ENCODE peak calls at places on chromosomes 3 and 15, in five cellular contexts. Z is AG09309, T is AG04450, S is NB4, A is AG10803. Y is an unnamed sample.
A peak's percentile ranks its signal among the peaks of the same experiment; 100 is the strongest.

GRCh38 chr15:31248263-31248662 is 78.4 kb upstream of the KLF13 start:
- DNase-seq in Z (no peak), T (no peak), S (no peak), A (no peak), Y (no peak)

GRCh38 chr3:152229692-152230091 is 39.0 kb upstream of the MBNL1 start:
- DNase-seq in Z (no peak), T (no peak), S (no peak), A (no peak), Y (no peak)

GRCh38 chr15:56887782-56888127 is 30.7 kb upstream of the TCF12 start:
- DNase-seq in Z (no peak), T (no peak), S (no peak), A (no peak), Y (no peak)

GRCh38 chr15:60412807-60413597 is 15.2 kb upstream of the ANXA2 start:
- DNase-seq in Z (no peak), T (no peak), S (no peak), A (peak; percentile 61), Y (peak; percentile 40)

GRCh38 chr3:169657351-169658124 is 6.0 kb downstream of the MECOM start:
- DNase-seq in Z (no peak), T (no peak), S (no peak), A (no peak), Y (peak; percentile 55)

GRCh38 chr15:60635507-60636352 is 156.8 kb upstream of the ICE2 start:
- DNase-seq in Z (no peak), T (no peak), S (peak; percentile 40), A (no peak), Y (no peak)

GRCh38 chr15:61146643-61147230 is 82.4 kb downstream of the RORA start:
- DNase-seq in Z (no peak), T (no peak), S (no peak), A (no peak), Y (no peak)

GRCh38 chr3:85576091-85576690 is 617.4 kb downstream of the CADM2 start:
- DNase-seq in Z (peak; percentile 14), T (peak; percentile 11), S (peak; percentile 65), A (peak; percentile 47), Y (peak; percentile 49)

GRCh38 chr3:130705501-130705900 is 41.1 kb downstream of the PIK3R4 start:
- DNase-seq in Z (no peak), T (no peak), S (no peak), A (no peak), Y (no peak)

GRCh38 chr3:171044828-171045793 is 18.6 kb upstream of the SLC2A2 start:
- DNase-seq in Z (peak; percentile 97), T (no peak), S (no peak), A (peak; percentile 90), Y (peak; percentile 78)

GRCh38 chr3:64158334-64158733 is 66.9 kb downstream of the PRICKLE2 start:
- DNase-seq in Z (no peak), T (no peak), S (no peak), A (no peak), Y (peak; percentile 51)

GRCh38 chr3:8838765-8839423 is 69.5 kb upstream of the OXTR start:
- DNase-seq in Z (no peak), T (no peak), S (no peak), A (no peak), Y (no peak)

GRCh38 chr3:48595075-48595525 is at the start of gene COL7A1:
- DNase-seq in Z (no peak), T (no peak), S (no peak), A (peak; percentile 31), Y (no peak)

GRCh38 chr3:197406266-197406665 is 107.9 kb upstream of the DLG1 start:
- DNase-seq in Z (no peak), T (no peak), S (no peak), A (peak; percentile 24), Y (no peak)

GRCh38 chr15:85642693-85643058 is 152.0 kb downstream of the KLHL25 start:
- DNase-seq in Z (no peak), T (no peak), S (no peak), A (peak; percentile 81), Y (peak; percentile 95)

DNA sequence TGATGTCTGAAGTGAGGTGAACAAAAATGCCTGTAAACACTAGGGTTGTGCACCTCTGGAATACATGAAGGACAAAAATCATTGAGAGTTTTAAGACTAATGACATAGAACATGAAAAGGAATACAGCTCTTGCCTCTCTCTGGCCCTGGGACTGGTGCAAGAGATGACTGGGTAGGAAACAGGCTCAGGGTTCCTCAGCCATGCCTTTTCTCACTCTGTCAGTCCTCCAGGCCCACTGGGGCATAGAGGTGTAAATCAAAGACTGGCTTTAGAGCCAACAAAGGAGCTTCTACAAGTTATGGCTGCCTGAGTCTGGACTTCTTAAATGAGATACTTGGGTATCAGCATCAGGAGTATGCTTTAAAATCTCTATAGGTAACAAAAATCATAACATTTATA is 554.7 kb upstream of the KCNMB2 start:
- DNase-seq in Z (no peak), T (no peak), S (no peak), A (no peak), Y (no peak)
- TF ChIP-seq CTCF in Z (no peak), T (no peak), S (no peak), A (no peak), Y (no peak)

GRCh38 chr3:19267040-19267439 is 118.7 kb downstream of the KCNH8 start:
- DNase-seq in Z (no peak), T (no peak), S (no peak), A (no peak), Y (no peak)
- H3K4me3 ChIP-seq in Z (no peak overlapping the region), T (no peak overlapping the region), S (no peak overlapping the region), A (no peak overlapping the region), Y (no peak overlapping the region)

DNA sequence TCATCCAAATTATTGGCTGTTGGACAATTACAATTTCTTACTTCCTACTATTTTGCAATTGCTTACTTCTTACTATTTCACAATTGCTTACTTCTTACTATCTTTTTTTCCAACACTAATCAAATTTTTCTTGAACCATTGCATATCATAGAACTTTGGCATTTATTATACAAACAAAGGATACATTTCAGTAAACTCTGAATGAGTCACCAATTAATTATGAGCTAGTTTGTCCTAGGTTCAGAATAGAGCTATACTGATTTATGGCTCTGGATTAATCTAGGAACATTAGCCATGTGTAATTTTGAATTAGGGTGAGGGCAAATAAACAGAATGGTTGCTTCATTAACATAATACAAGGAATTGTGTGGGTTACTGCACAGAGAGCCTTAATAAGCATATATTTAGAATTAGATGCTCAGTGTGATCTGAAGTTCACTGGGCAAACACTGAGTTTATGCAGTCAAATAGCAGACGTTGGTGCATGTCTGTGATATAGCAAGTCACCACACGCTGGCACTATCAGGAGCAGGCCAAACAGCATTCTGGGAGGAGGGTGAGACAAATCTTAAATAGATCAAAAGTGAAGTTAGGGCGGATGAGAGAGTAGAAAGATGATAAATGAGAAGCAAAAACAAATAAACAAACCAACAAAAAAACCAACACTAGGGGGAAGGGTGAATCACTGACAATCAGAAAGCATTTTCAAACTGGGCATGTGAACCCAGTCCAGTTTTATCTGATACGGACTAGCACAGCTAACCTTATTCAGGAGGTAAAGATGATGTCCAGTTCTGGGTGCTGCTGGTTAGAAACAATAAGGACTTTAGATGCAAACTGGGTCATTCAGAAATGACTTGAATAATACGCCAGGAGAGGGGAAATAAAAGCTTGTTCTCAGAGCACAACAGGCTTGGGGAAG is 21.4 kb downstream of the GABRR3 start:
- DNase-seq in Z (no peak), T (no peak), S (no peak), A (no peak), Y (no peak)
- TF ChIP-seq CTCF in Z (no peak), T (no peak), S (no peak), A (no peak), Y (no peak)

GRCh38 chr3:189486556-189486955 is 144.6 kb upstream of the TP63 start:
- DNase-seq in Z (no peak), T (no peak), S (no peak), A (no peak), Y (no peak)
- H3K4me3 ChIP-seq in Z (no peak overlapping the region), T (no peak overlapping the region), S (no peak overlapping the region), A (no peak overlapping the region), Y (no peak overlapping the region)

GRCh38 chr3:111541911-111542483 is at the start of gene CD96:
- DNase-seq in Z (no peak), T (no peak), S (no peak), A (no peak), Y (no peak)

GRCh38 chr3:111548060-111548459 is 6.1 kb downstream of the CD96 start:
- DNase-seq in Z (no peak), T (no peak), S (peak; percentile 9), A (peak; percentile 1), Y (no peak)

GRCh38 chr3:111545349-111545748 is 3.4 kb downstream of the CD96 start:
- DNase-seq in Z (no peak), T (no peak), S (no peak), A (no peak), Y (no peak)

GRCh38 chr3:111548756-111549155 is 6.8 kb downstream of the CD96 start:
- DNase-seq in Z (no peak), T (no peak), S (no peak), A (no peak), Y (no peak)

DNA sequence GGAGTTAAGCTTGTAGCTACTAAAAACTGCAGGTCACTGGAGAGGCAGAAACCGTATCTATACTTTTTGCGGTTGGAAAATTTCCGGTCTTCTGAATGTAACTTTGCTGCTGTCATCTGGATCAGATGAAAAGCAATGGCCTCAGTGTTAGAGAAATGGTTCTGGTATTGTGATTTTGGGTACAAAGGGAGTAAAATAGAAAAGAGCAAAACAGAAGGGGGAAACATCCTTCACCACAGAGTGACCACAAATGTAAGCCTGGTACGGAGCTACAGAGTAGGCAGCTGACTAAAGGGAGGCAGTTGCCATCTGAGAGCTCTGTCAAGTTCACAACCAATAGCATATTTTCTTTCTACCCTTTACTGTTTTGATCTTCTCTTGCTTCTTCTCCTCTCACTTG is 5.6 kb downstream of the CD96 start:
- DNase-seq in Z (no peak), T (no peak), S (peak; percentile 14), A (no peak), Y (no peak)
- TF ChIP-seq CTCF in Z (no peak), T (no peak), S (no peak), A (no peak), Y (no peak)

GRCh38 chr3:65597952-65598413 is 440.7 kb downstream of the MAGI1 start:
- DNase-seq in Z (no peak), T (no peak), S (no peak), A (no peak), Y (no peak)
- H3K4me3 ChIP-seq in Z (no peak overlapping the region), T (peak overlapping the region; percentile 60), S (no peak overlapping the region), A (no peak overlapping the region), Y (no peak overlapping the region)

DNA sequence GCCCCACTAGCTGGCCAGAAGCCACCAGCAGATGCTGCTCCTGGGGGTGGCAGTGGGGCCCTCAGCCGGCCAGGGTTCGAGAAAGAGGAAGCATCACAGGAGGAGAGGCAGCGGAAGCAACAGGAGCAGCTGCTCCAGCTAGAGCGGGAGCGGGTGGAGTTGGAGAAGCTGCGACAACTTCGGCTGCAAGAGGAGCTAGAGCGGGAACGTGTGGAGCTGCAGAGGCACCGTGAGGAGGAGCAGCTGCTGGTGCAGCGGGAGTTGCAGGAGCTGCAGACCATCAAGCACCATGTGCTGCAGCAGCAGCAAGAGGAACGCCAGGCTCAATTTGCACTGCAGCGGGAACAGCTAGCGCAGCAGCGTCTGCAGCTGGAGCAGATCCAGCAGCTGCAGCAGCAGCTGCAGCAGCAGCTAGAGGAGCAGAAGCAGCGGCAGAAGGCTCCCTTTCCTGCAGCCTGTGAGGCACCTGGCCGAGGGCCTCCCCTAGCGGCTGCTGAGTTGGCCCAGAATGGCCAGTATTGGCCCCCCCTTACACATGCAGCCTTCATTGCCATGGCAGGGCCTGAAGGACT is 17.5 kb upstream of the APEH start:
- DNase-seq in Z (no peak), T (no peak), S (peak; percentile 84), A (no peak), Y (no peak)
- TF ChIP-seq CTCF in Z (peak; percentile 27), T (peak; percentile 17), S (no peak), A (peak; percentile 14), Y (peak; percentile 21)

Y was measured in fibroblast of the aortic adventitia.